ENCODE peak calls at places on chromosomes 12 and 14, in five cellular contexts. E is neural crest cell; U is activated CD8-positive, alpha-beta memory T cell treated with anti-CD3 and anti-CD28 coated beads for 24 hours; K is naive thymus-derived CD8-positive, alpha-beta T cell; O is GM12891. R is an unnamed sample.

GRCh38 chr14:61730756-61731373 is 31.4 kb upstream of the SNAPC1 start:
- DNase-seq in E (no peak), U (no peak), K (no peak), O (no peak), R (no peak)

GRCh38 chr12:127459166-127459565 is 807.8 kb upstream of the TMEM132C start:
- DNase-seq in E (no peak), U (no peak), K (no peak), O (no peak), R (no peak)

GRCh38 chr12:75974323-75975273 is 57.0 kb downstream of the PHLDA1 start:
- DNase-seq in E (no peak), U (no peak), K (no peak), O (no peak), R (no peak)

GRCh38 chr12:101089271-101089670 is 120.8 kb downstream of the SLC5A8 start:
- DNase-seq in E (no peak), U (no peak), K (no peak), O (no peak), R (no peak)

GRCh38 chr12:106986625-106987389 is at the start of gene MTERF2:
- DNase-seq in E (peak), U (peak), K (peak), O (peak), R (peak)

GRCh38 chr14:68097727-68098126 is 278.1 kb downstream of the RAD51B start:
- DNase-seq in E (no peak), U (no peak), K (no peak), O (no peak), R (no peak)

GRCh38 chr12:106032141-106032925 is 106.4 kb downstream of the NUAK1 start:
- DNase-seq in E (no peak), U (no peak), K (no peak), O (no peak), R (no peak)

GRCh38 chr12:107622005-107622404 is 63.6 kb upstream of the PWP1 start:
- DNase-seq in E (peak), U (no peak), K (no peak), O (no peak), R (peak)